ENCODE peak calls at places on chromosomes 16 and 17, in four cellular contexts. O is hepatocyte, L is transverse colon, K is pancreas. S is an unnamed sample. For H3K4me1, the result is how much of the 10 kb centered on the place peaks cover.

GRCh38 chr17:4043862-4044261 is 79.6 kb upstream of the ATP2A3 start:
- DNase-seq in O (no peak), L (peak), K (no peak), S (no peak)

GRCh38 chr17:6374761-6375312 is 60.1 kb downstream of the AIPL1 start:
- DNase-seq in O (peak), L (no peak), K (no peak), S (peak)

GRCh38 chr16:2786826-2787151 is 571 bp downstream of the PRSS33 start:
- DNase-seq in O (no peak), L (no peak), K (no peak), S (no peak)

GRCh38 chr17:9368631-9369030 is 207.0 kb downstream of the STX8 start:
- DNase-seq in O (peak), L (no peak), K (no peak), S (no peak)

GRCh38 chr17:17134051-17134951 is 71.8 kb downstream of the PLD6 start:
- DNase-seq in O (no peak), L (no peak), K (no peak), S (no peak)

GRCh38 chr17:12987120-12987519 is 30.7 kb downstream of the ELAC2 start:
- DNase-seq in O (no peak), L (no peak), K (no peak), S (no peak)

GRCh38 chr16:2527784-2528100 is 3.5 kb downstream of the CEMP1 start:
- DNase-seq in O (no peak), L (no peak), K (no peak), S (no peak)

GRCh38 chr16:67249178-67249759 is 490 bp downstream of the SLC9A5 start:
- DNase-seq in O (no peak), L (no peak), K (peak), S (peak)

GRCh38 chr16:4212934-4213296 is 29.0 kb downstream of the SRL start:
- DNase-seq in O (peak), L (no peak), K (no peak), S (peak)

GRCh38 chr16:29154100-29154499 is 169.2 kb downstream of the LAT start:
- DNase-seq in O (no peak), L (no peak), K (no peak), S (no peak)

GRCh38 chr17:74859439-74860228 is at the start of gene GRIN2C:
- DNase-seq in O (peak), L (no peak), K (no peak), S (no peak)

GRCh38 chr17:42378597-42379594 is 9.3 kb downstream of the STAT3 start:
- DNase-seq in O (no peak), L (peak), K (no peak), S (peak)

GRCh38 chr17:81063488-81064093 is 28.6 kb downstream of the BAIAP2 start:
- DNase-seq in O (no peak), L (no peak), K (no peak), S (no peak)

GRCh38 chr17:8552582-8553320 is 77.8 kb downstream of the MYH10 start:
- DNase-seq in O (no peak), L (no peak), K (no peak), S (peak)

GRCh38 chr17:70278846-70279465 is 109.6 kb downstream of the KCNJ2 start:
- DNase-seq in O (no peak), L (no peak), K (no peak), S (no peak)

GRCh38 chr16:19884021-19884485 is 595 bp downstream of the GPRC5B start:
- DNase-seq in O (peak), L (peak), K (peak), S (peak)

GRCh38 chr17:44916781-44917241 is 1.5 kb upstream of the GFAP start:
- DNase-seq in O (peak), L (peak), K (peak), S (peak)

GRCh38 chr16:7746971-7747370 is 414.3 kb downstream of the RBFOX1 start:
- DNase-seq in O (no peak), L (no peak), K (no peak), S (no peak)

GRCh38 chr17:27546624-27547300 is 84.2 kb upstream of the LGALS9 start:
- DNase-seq in O (no peak), L (no peak), K (no peak), S (no peak)

GRCh38 chr16:59164461-59164860 is 430.3 kb upstream of the GOT2 start:
- DNase-seq in O (peak), L (no peak), K (no peak), S (peak)

DNA sequence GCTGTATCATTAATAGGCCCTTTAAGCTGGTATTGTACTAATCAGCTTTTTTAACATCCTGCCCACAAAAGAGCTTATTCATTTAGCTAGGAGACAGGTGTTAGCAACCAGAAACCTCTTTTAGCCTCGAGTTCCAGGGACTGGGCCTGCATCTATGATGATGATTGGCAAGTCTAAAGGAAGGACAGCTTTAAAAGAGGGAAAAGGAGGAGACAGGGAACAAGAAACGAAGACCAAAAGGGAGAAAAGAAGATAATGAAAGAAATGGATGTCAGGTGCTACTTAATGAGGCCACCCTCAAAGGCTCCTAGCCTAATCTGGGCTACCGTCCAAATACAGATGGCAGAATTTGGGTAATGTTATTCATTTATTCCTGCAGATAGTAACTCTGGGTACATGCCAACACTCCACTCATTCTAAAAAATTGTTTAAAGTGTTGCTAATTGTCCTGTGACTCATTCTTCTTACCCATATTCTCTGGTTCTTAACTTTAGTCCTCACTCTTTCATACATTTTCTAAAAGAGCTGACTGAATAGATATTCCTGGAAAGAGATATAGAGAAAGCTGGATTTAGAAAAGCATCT is 18.7 kb upstream of the RFFL start:
- DNase-seq in O (no peak), L (no peak), K (no peak), S (peak)
- H3K4me1 ChIP-seq in O (under half), L (half or more), K (under half), S (under half)

GRCh38 chr16:23498863-23499262 is 11.4 kb downstream of the GGA2 start:
- DNase-seq in O (no peak), L (no peak), K (no peak), S (no peak)

GRCh38 chr16:23500212-23500865 is 10.0 kb downstream of the GGA2 start:
- DNase-seq in O (no peak), L (peak), K (no peak), S (no peak)

GRCh38 chr16:23496826-23497542 is 13.3 kb downstream of the GGA2 start:
- DNase-seq in O (peak), L (no peak), K (peak), S (peak)

GRCh38 chr16:23499801-23500200 is 10.5 kb downstream of the GGA2 start:
- DNase-seq in O (no peak), L (no peak), K (peak), S (no peak)

DNA sequence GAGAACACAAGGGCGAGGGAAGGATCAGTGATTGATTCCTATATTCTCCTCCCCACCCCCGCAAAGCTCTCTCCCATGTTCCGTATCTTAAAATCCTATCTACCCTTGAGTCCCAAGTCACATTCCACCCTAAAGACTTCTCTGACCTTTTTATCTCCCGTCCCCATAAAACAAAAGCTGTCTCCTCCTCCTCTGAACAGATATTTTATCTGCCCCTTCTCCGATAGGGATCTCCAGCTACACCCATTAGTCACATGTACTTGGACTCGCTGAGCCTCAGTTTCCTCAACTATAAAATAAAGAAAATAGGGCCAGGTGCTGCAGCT is 12.8 kb downstream of the GGA2 start:
- DNase-seq in O (no peak), L (no peak), K (no peak), S (no peak)
- H3K4me1 ChIP-seq in O (under half), L (under half), K (under half), S (under half)

DNA sequence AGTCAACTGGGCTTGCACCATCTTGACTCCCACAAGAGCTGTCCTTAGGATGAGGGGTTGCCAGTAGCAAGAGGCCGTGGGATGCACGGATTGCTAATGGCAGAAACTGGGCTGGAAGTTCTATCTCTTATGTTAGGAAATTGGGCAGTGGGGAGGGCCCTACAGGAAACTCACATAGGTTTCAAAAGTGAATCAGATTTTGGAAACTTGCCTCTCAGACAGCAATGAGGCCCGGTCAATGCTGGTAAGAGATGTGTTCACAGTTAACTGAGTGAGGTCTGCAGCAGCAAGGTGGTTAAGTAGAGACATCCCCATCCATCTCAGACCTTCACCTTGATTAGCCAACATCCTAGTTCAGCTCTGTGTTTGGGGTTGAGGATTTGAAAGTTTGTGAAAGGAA is 164.7 kb downstream of the ABCA8 start:
- DNase-seq in O (no peak), L (no peak), K (no peak), S (no peak)
- H3K4me1 ChIP-seq in O (under half), L (under half), K (under half), S (half or more)

GRCh38 chr17:77472837-77473214 is 332.1 kb downstream of the SEC14L1 start:
- DNase-seq in O (no peak), L (no peak), K (no peak), S (no peak)

GRCh38 chr17:77468897-77469296 is 328.1 kb downstream of the SEC14L1 start:
- DNase-seq in O (no peak), L (no peak), K (no peak), S (no peak)

GRCh38 chr17:77470800-77471733 is 330.3 kb downstream of the SEC14L1 start:
- DNase-seq in O (peak), L (no peak), K (no peak), S (peak)

GRCh38 chr17:77471984-77472836 is 331.4 kb downstream of the SEC14L1 start:
- DNase-seq in O (peak), L (peak), K (no peak), S (peak)

GRCh38 chr17:77470330-77470786 is 329.6 kb downstream of the SEC14L1 start:
- DNase-seq in O (no peak), L (no peak), K (no peak), S (no peak)
- H3K4me1 ChIP-seq in O (half or more), L (half or more), K (under half), S (half or more)

S was measured in GM23248.